ENCODE peak calls at places on chromosomes 4 and X, in seven cellular contexts. One of them, this sample, is unnamed.

GRCh38 chr4:124111922-124112321 is 600.6 kb downstream of the ANKRD50 start:
- DNase-seq in neural progenitor cell: peak; percentile 74
- DNase-seq in PC-3: peak; percentile 76
- DNase-seq in mammary epithelial cell: peak; percentile 52
- DNase-seq in right atrium auricular region: no peak
- DNase-seq in cardiac muscle cell: peak; percentile 94
- DNase-seq in heart left ventricle: no peak
- DNase-seq in this sample: no peak

GRCh38 chr4:151921371-151921770 is 160.6 kb upstream of the GATB start:
- DNase-seq in neural progenitor cell: no peak
- DNase-seq in PC-3: peak; percentile 41
- DNase-seq in mammary epithelial cell: no peak
- DNase-seq in right atrium auricular region: no peak
- DNase-seq in cardiac muscle cell: no peak
- DNase-seq in heart left ventricle: no peak
- DNase-seq in this sample: no peak

GRCh38 chrX:35670894-35671293 is 127.2 kb upstream of the MAGEB16 start:
- DNase-seq in neural progenitor cell: no peak
- DNase-seq in PC-3: no peak
- DNase-seq in mammary epithelial cell: no peak
- DNase-seq in right atrium auricular region: no peak
- DNase-seq in cardiac muscle cell: no peak
- DNase-seq in heart left ventricle: no peak
- DNase-seq in this sample: no peak

GRCh38 chrX:4379071-4379470 is 665.6 kb upstream of the PRKX start:
- DNase-seq in neural progenitor cell: no peak
- DNase-seq in PC-3: peak; percentile 86
- DNase-seq in mammary epithelial cell: peak; percentile 69
- DNase-seq in right atrium auricular region: no peak
- DNase-seq in cardiac muscle cell: no peak
- DNase-seq in heart left ventricle: no peak
- DNase-seq in this sample: no peak

GRCh38 chrX:5916945-5917344 is 311.7 kb downstream of the NLGN4X start:
- DNase-seq in neural progenitor cell: no peak
- DNase-seq in PC-3: no peak
- DNase-seq in mammary epithelial cell: no peak
- DNase-seq in right atrium auricular region: no peak
- DNase-seq in cardiac muscle cell: no peak
- DNase-seq in heart left ventricle: no peak
- DNase-seq in this sample: no peak

GRCh38 chrX:132271330-132271729 is 52.1 kb upstream of the RAP2C start:
- DNase-seq in neural progenitor cell: no peak
- DNase-seq in PC-3: peak; percentile 73
- DNase-seq in mammary epithelial cell: peak; percentile 75
- DNase-seq in right atrium auricular region: no peak
- DNase-seq in cardiac muscle cell: no peak
- DNase-seq in heart left ventricle: no peak
- DNase-seq in this sample: no peak

GRCh38 chr4:7165874-7166201 is 26.5 kb upstream of the SORCS2 start:
- DNase-seq in neural progenitor cell: no peak
- DNase-seq in PC-3: no peak
- DNase-seq in mammary epithelial cell: no peak
- DNase-seq in right atrium auricular region: no peak
- DNase-seq in cardiac muscle cell: no peak
- DNase-seq in heart left ventricle: no peak
- DNase-seq in this sample: no peak

GRCh38 chr4:1192493-1193205 is 20.3 kb upstream of the SPON2 start:
- DNase-seq in neural progenitor cell: peak; percentile 28
- DNase-seq in PC-3: no peak
- DNase-seq in mammary epithelial cell: no peak
- DNase-seq in right atrium auricular region: peak; percentile 59
- DNase-seq in cardiac muscle cell: no peak
- DNase-seq in heart left ventricle: peak; percentile 64
- DNase-seq in this sample: peak; percentile 49

GRCh38 chr4:142563682-142564291 is 282.3 kb downstream of the INPP4B start:
- DNase-seq in neural progenitor cell: no peak
- DNase-seq in PC-3: no peak
- DNase-seq in mammary epithelial cell: peak; percentile 55
- DNase-seq in right atrium auricular region: no peak
- DNase-seq in cardiac muscle cell: no peak
- DNase-seq in heart left ventricle: no peak
- DNase-seq in this sample: no peak

GRCh38 chr4:154441124-154441523 is 50.5 kb downstream of the DCHS2 start:
- DNase-seq in neural progenitor cell: no peak
- DNase-seq in PC-3: no peak
- DNase-seq in mammary epithelial cell: no peak
- DNase-seq in right atrium auricular region: no peak
- DNase-seq in cardiac muscle cell: no peak
- DNase-seq in heart left ventricle: no peak
- DNase-seq in this sample: no peak

GRCh38 chrX:28787206-28787605 is 200.0 kb downstream of the IL1RAPL1 start:
- DNase-seq in neural progenitor cell: no peak
- DNase-seq in PC-3: peak; percentile 80
- DNase-seq in mammary epithelial cell: peak; percentile 65
- DNase-seq in right atrium auricular region: no peak
- DNase-seq in cardiac muscle cell: peak; percentile 59
- DNase-seq in heart left ventricle: no peak
- DNase-seq in this sample: no peak

GRCh38 chrX:136909119-136909705 is 28.7 kb upstream of the RBMX start:
- DNase-seq in neural progenitor cell: peak; percentile 86
- DNase-seq in PC-3: peak; percentile 70
- DNase-seq in mammary epithelial cell: peak; percentile 70
- DNase-seq in right atrium auricular region: peak; percentile 75
- DNase-seq in cardiac muscle cell: peak; percentile 84
- DNase-seq in heart left ventricle: peak; percentile 86
- DNase-seq in this sample: peak; percentile 75

GRCh38 chr4:153822316-153822715 is 33.4 kb upstream of the SFRP2 start:
- DNase-seq in neural progenitor cell: no peak
- DNase-seq in PC-3: peak; percentile 63
- DNase-seq in mammary epithelial cell: peak; percentile 38
- DNase-seq in right atrium auricular region: no peak
- DNase-seq in cardiac muscle cell: no peak
- DNase-seq in heart left ventricle: no peak
- DNase-seq in this sample: no peak

GRCh38 chr4:70704333-70705145 is 16.2 kb downstream of the UTP3 start:
- DNase-seq in neural progenitor cell: peak; percentile 95
- DNase-seq in PC-3: peak; percentile 81
- DNase-seq in mammary epithelial cell: peak; percentile 56
- DNase-seq in right atrium auricular region: peak; percentile 74
- DNase-seq in cardiac muscle cell: peak; percentile 71
- DNase-seq in heart left ventricle: peak; percentile 90
- DNase-seq in this sample: peak; percentile 81

GRCh38 chrX:153934473-153935325 is at the start of gene NAA10:
- DNase-seq in neural progenitor cell: peak; percentile 89
- DNase-seq in PC-3: peak; percentile 83
- DNase-seq in mammary epithelial cell: peak; percentile 62
- DNase-seq in right atrium auricular region: no peak
- DNase-seq in cardiac muscle cell: peak; percentile 77
- DNase-seq in heart left ventricle: peak; percentile 85
- DNase-seq in this sample: peak; percentile 81

GRCh38 chr4:146522098-146522861 is 540 bp upstream of the SLC10A7 start:
- DNase-seq in neural progenitor cell: peak; percentile 88
- DNase-seq in PC-3: peak; percentile 85
- DNase-seq in mammary epithelial cell: peak; percentile 77
- DNase-seq in right atrium auricular region: peak; percentile 91
- DNase-seq in cardiac muscle cell: peak; percentile 89
- DNase-seq in heart left ventricle: peak; percentile 94
- DNase-seq in this sample: peak; percentile 94

GRCh38 chr4:155331478-155331877 is 45.3 kb downstream of the MAP9 start:
- DNase-seq in neural progenitor cell: no peak
- DNase-seq in PC-3: no peak
- DNase-seq in mammary epithelial cell: no peak
- DNase-seq in right atrium auricular region: no peak
- DNase-seq in cardiac muscle cell: no peak
- DNase-seq in heart left ventricle: no peak
- DNase-seq in this sample: no peak

GRCh38 chrX:72128881-72129280 is 2.8 kb downstream of the RTL5 start:
- DNase-seq in neural progenitor cell: peak; percentile 34
- DNase-seq in PC-3: peak; percentile 44
- DNase-seq in mammary epithelial cell: no peak
- DNase-seq in right atrium auricular region: no peak
- DNase-seq in cardiac muscle cell: peak; percentile 28
- DNase-seq in heart left ventricle: no peak
- DNase-seq in this sample: peak; percentile 41

GRCh38 chr4:11889099-11889498 is 460.4 kb upstream of the HS3ST1 start:
- DNase-seq in neural progenitor cell: no peak
- DNase-seq in PC-3: no peak
- DNase-seq in mammary epithelial cell: no peak
- DNase-seq in right atrium auricular region: no peak
- DNase-seq in cardiac muscle cell: peak; percentile 70
- DNase-seq in heart left ventricle: no peak
- DNase-seq in this sample: no peak

GRCh38 chrX:10769696-10770619 is 149.6 kb upstream of the MID1 start:
- DNase-seq in neural progenitor cell: peak; percentile 53
- DNase-seq in PC-3: no peak
- DNase-seq in mammary epithelial cell: no peak
- DNase-seq in right atrium auricular region: no peak
- DNase-seq in cardiac muscle cell: peak; percentile 47
- DNase-seq in heart left ventricle: no peak
- DNase-seq in this sample: no peak

GRCh38 chrX:129808829-129809745 is 29.3 kb downstream of the SASH3 start:
- DNase-seq in neural progenitor cell: no peak
- DNase-seq in PC-3: no peak
- DNase-seq in mammary epithelial cell: no peak
- DNase-seq in right atrium auricular region: no peak
- DNase-seq in cardiac muscle cell: peak; percentile 48
- DNase-seq in heart left ventricle: no peak
- DNase-seq in this sample: no peak

GRCh38 chr4:27398911-27399310 is 538.3 kb downstream of the STIM2 start:
- DNase-seq in neural progenitor cell: no peak
- DNase-seq in PC-3: peak; percentile 4
- DNase-seq in mammary epithelial cell: no peak
- DNase-seq in right atrium auricular region: no peak
- DNase-seq in cardiac muscle cell: no peak
- DNase-seq in heart left ventricle: no peak
- DNase-seq in this sample: no peak

DNA sequence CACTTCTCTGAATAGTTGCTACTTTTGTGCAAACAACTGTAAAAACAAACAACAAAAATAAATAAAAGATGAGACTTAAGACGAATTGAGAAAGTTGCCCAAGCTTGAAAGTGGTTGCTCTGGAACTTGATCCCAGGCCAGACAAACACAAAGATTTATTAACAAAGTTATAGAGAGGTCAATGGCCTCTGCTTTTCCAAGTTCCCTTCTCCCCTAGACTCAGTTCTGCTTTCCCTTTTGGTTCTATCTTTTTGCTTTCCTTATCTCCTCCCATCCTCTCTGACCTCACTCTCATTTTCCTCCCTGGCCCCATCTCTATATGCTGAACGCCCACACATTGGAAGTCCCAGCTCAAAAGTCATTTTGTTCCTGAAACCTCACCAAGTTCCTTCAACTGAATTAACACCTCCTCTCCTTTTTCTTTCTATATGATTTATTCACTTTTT is 82.7 kb downstream of the MXRA5 start:
- DNase-seq in neural progenitor cell: no peak
- DNase-seq in PC-3: no peak
- DNase-seq in mammary epithelial cell: no peak
- DNase-seq in right atrium auricular region: no peak
- DNase-seq in cardiac muscle cell: no peak
- DNase-seq in heart left ventricle: no peak
- DNase-seq in this sample: no peak
- H3K27ac ChIP-seq in neural progenitor cell: no peak overlapping the region
- H3K27ac ChIP-seq in PC-3: no peak overlapping the region
- H3K27ac ChIP-seq in mammary epithelial cell: no peak overlapping the region
- H3K27ac ChIP-seq in right atrium auricular region: no peak overlapping the region
- H3K27ac ChIP-seq in cardiac muscle cell: no peak overlapping the region
- H3K27ac ChIP-seq in heart left ventricle: no peak overlapping the region
- H3K27ac ChIP-seq in this sample: no peak overlapping the region

GRCh38 chr4:159108124-159108523 is 5.2 kb downstream of the RAPGEF2 start:
- DNase-seq in neural progenitor cell: no peak
- DNase-seq in PC-3: no peak
- DNase-seq in mammary epithelial cell: no peak
- DNase-seq in right atrium auricular region: no peak
- DNase-seq in cardiac muscle cell: no peak
- DNase-seq in heart left ventricle: no peak
- DNase-seq in this sample: no peak
- H3K4me3 ChIP-seq in neural progenitor cell: no peak overlapping the region
- H3K4me3 ChIP-seq in PC-3: no peak overlapping the region
- H3K4me3 ChIP-seq in mammary epithelial cell: no peak overlapping the region
- H3K4me3 ChIP-seq in right atrium auricular region: no peak overlapping the region
- H3K4me3 ChIP-seq in cardiac muscle cell: no peak overlapping the region
- H3K4me3 ChIP-seq in heart left ventricle: peak overlapping the region; percentile 98
- H3K4me3 ChIP-seq in this sample: no peak overlapping the region

DNA sequence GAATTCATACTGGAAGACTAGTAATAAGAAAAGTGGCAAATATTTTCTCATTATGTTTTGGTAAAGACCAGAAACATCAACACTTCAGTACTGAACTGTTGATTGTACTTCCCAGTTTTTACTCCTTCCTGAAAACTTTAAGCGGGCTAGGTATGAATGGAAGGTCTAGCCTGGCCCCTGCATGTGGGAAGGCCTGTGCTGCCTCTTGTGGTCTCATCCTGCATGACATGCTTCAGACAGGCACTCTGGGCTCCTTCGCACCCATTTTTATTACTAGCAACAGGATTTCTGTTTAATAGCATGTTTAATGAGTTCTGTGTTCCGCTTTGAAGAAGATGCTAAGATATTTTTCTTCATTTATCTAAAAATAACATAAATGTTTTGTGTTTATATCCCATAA is 279.1 kb downstream of the ANK2 start:
- DNase-seq in neural progenitor cell: peak; percentile 63
- DNase-seq in PC-3: peak; percentile 26
- DNase-seq in mammary epithelial cell: no peak
- DNase-seq in right atrium auricular region: no peak
- DNase-seq in cardiac muscle cell: peak; percentile 16
- DNase-seq in heart left ventricle: no peak
- DNase-seq in this sample: no peak
- TF ChIP-seq CTCF in neural progenitor cell: peak; percentile 67
- TF ChIP-seq CTCF in PC-3: peak; percentile 61
- TF ChIP-seq CTCF in mammary epithelial cell: peak; percentile 38
- TF ChIP-seq CTCF in right atrium auricular region: peak; percentile 53
- TF ChIP-seq CTCF in cardiac muscle cell: peak; percentile 50
- TF ChIP-seq CTCF in heart left ventricle: peak; percentile 24
- TF ChIP-seq CTCF in this sample: no peak

DNA sequence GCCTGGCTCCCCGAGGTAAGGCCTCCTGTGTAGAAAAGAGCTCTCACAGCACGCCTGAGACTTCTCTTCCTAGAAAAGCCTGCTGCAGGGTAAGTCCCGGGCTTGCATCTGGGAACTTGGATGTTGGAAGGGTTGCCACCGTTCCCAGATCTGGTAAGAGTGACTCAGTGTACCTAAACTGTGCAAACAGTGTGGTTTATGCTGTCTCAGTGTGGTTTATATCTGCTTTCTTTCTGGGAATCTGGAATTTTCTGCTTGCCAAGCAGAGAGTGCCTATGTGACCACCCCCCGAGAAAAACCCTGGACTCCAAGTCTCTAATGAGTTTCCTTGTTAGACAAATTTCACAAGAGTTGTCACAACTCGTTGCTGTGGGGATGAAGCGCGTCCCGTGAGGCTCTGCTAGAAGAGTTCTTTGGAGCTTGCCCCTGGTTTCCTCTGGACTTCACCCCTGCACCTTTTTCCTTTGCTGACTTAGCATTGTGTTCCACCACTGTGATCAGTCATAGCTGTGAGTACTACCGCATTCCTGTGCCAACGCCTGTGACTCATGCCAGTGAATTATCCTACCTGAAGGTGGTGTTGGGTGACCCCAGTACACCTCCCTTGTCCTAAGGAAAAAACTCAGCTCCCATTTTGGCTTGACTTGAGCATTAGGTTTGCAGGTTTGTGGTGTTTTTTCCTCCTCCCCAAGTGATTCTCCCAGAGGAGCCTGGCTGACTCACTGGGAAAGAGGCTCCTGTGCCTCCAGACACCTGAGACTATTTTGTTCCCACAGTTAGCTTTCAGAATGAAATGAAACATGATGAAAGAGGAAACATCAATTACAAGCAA is 14.5 kb downstream of the SLC2A9 start:
- DNase-seq in neural progenitor cell: no peak
- DNase-seq in PC-3: peak; percentile 96
- DNase-seq in mammary epithelial cell: peak; percentile 96
- DNase-seq in right atrium auricular region: no peak
- DNase-seq in cardiac muscle cell: peak; percentile 58
- DNase-seq in heart left ventricle: no peak
- DNase-seq in this sample: peak; percentile 51
- H3K27ac ChIP-seq in neural progenitor cell: no peak overlapping the region
- H3K27ac ChIP-seq in PC-3: peak overlapping the region; percentile 100
- H3K27ac ChIP-seq in mammary epithelial cell: peak overlapping the region; percentile 77
- H3K27ac ChIP-seq in right atrium auricular region: peak overlapping the region; percentile 57
- H3K27ac ChIP-seq in cardiac muscle cell: no peak overlapping the region
- H3K27ac ChIP-seq in heart left ventricle: peak overlapping the region; percentile 19
- H3K27ac ChIP-seq in this sample: peak overlapping the region; percentile 79